ENCODE peak calls at places on chromosomes 1 and 21, in nine cellular contexts. C is brain microvascular endothelial cell, B is astrocyte of the spinal cord, T is NB4, E is lower lobe of right lung, L is cardiac muscle cell, R is tibial artery, D is IMR-90, W is left ventricle myocardium inferior. A is an unnamed sample.

GRCh38 chr1:201020040-201020591 is 3.4 kb downstream of the KIF21B start:
- DNase-seq in R (no peak), L (no peak), D (no peak), E (no peak), C (no peak), B (no peak), T (peak), W (no peak), A (no peak)

GRCh38 chr1:214604543-214604942 is 1.5 kb downstream of the CENPF start:
- DNase-seq in W (no peak), E (no peak), R (no peak), L (no peak), T (no peak), B (no peak), C (no peak), D (peak), A (peak)

GRCh38 chr1:206674745-206675175 is 9.9 kb upstream of the MAPKAPK2 start:
- DNase-seq in B (peak), L (peak), C (peak), D (peak), R (peak), W (no peak), T (no peak), E (peak), A (peak)

GRCh38 chr21:37032877-37033471 is 26.5 kb downstream of the RIPPLY3 start:
- DNase-seq in B (peak), C (peak), T (no peak), E (no peak), W (no peak), D (peak), L (peak), R (no peak), A (peak)

GRCh38 chr1:183185941-183186490 is at the start of gene LAMC2:
- DNase-seq in T (no peak), R (no peak), D (peak), C (peak), B (peak), L (no peak), E (peak), W (no peak), A (no peak)

GRCh38 chr1:163085041-163085903 is 16.1 kb downstream of the RGS4 start:
- DNase-seq in C (no peak), B (no peak), R (no peak), T (no peak), D (peak), L (no peak), E (no peak), W (no peak), A (peak)

GRCh38 chr1:111841746-111842145 is 86.0 kb downstream of the DDX20 start:
- DNase-seq in T (no peak), L (no peak), E (no peak), W (no peak), B (no peak), D (no peak), R (no peak), C (no peak), A (no peak)

GRCh38 chr21:27796106-27796505 is 829.2 kb upstream of the ADAMTS5 start:
- DNase-seq in T (no peak), C (no peak), W (no peak), D (peak), L (peak), R (no peak), B (peak), E (no peak), A (peak)

GRCh38 chr1:11062965-11063401 is 3.2 kb upstream of the SRM start:
- DNase-seq in L (peak), C (no peak), W (no peak), D (no peak), T (peak), R (no peak), B (peak), E (no peak), A (no peak)

GRCh38 chr1:108947871-108948525 is 15.3 kb downstream of the CLCC1 start:
- DNase-seq in E (no peak), T (no peak), C (no peak), B (peak), D (no peak), W (no peak), R (no peak), L (peak), A (peak)

GRCh38 chr1:60427194-60427593 is 353.6 kb upstream of the C1orf87 start:
- DNase-seq in D (no peak), R (no peak), T (no peak), E (no peak), L (peak), C (peak), B (no peak), W (no peak), A (no peak)

GRCh38 chr1:113192242-113192641 is 119.2 kb downstream of the LRIG2 start:
- DNase-seq in B (no peak), R (no peak), C (no peak), W (no peak), L (no peak), T (peak), D (no peak), E (no peak), A (no peak)

GRCh38 chr1:220906561-220907334 is 27.5 kb downstream of the HLX start:
- DNase-seq in E (no peak), D (peak), L (no peak), W (no peak), T (peak), C (no peak), R (no peak), B (no peak), A (peak)

GRCh38 chr1:59046730-59047157 is 250.2 kb upstream of the FGGY start:
- DNase-seq in W (no peak), T (no peak), C (no peak), L (no peak), D (peak), R (no peak), B (no peak), E (no peak), A (no peak)

GRCh38 chr1:200139661-200140250 is 112.2 kb downstream of the NR5A2 start:
- DNase-seq in D (peak), L (peak), C (peak), E (no peak), R (no peak), T (peak), W (no peak), B (peak), A (peak)

GRCh38 chr1:179369751-179370341 is 4.1 kb downstream of the AXDND1 start:
- DNase-seq in T (peak), R (no peak), B (peak), W (no peak), L (peak), C (peak), D (peak), E (no peak), A (peak)

GRCh38 chr21:43273708-43274021 is 104.9 kb downstream of the CRYAA start:
- DNase-seq in R (no peak), E (peak), W (no peak), B (no peak), T (no peak), D (no peak), L (no peak), C (no peak), A (no peak)

GRCh38 chr1:231550448-231550781 is 21.9 kb downstream of the TSNAX start:
- DNase-seq in C (no peak), T (peak), R (no peak), D (no peak), B (peak), W (no peak), L (peak), E (no peak), A (peak)

GRCh38 chr1:46394108-46394871 is at the start of gene FAAH:
- DNase-seq in E (peak), R (no peak), D (no peak), W (peak), T (no peak), C (no peak), B (peak), L (peak), A (no peak)

GRCh38 chr1:9143250-9143649 is 14.3 kb upstream of the GPR157 start:
- DNase-seq in L (peak), T (peak), W (no peak), R (peak), D (peak), E (peak), C (no peak), B (peak), A (peak)

GRCh38 chr1:119564548-119564947 is 57.5 kb downstream of the HSD3B1 start:
- DNase-seq in B (no peak), L (no peak), C (no peak), T (no peak), D (no peak), R (no peak), E (no peak), W (no peak), A (no peak)

GRCh38 chr1:31739281-31739853 is 24.8 kb downstream of the ADGRB2 start:
- DNase-seq in W (no peak), B (no peak), D (no peak), L (no peak), E (no peak), T (peak), R (no peak), C (no peak), A (no peak)

GRCh38 chr1:234212764-234213406 is 160.4 kb upstream of the COA6 start:
- DNase-seq in B (peak), D (peak), L (peak), W (no peak), R (no peak), E (no peak), C (no peak), T (peak), A (no peak)

GRCh38 chr1:192810253-192810880 is 1.5 kb downstream of the RGS2 start:
- DNase-seq in D (peak), C (no peak), W (peak), T (peak), E (no peak), R (peak), B (no peak), L (peak), A (no peak)

GRCh38 chr1:228647523-228648444 is 87.5 kb upstream of the RHOU start:
- DNase-seq in D (no peak), L (peak), E (peak), B (peak), T (peak), R (peak), C (peak), W (peak), A (peak)

GRCh38 chr1:51088474-51088873 is 13.6 kb upstream of the C1orf185 start:
- DNase-seq in T (peak), W (no peak), B (no peak), R (no peak), L (peak), D (no peak), C (peak), E (no peak), A (no peak)

GRCh38 chr1:18994381-18994780 is 37.9 kb upstream of the IFFO2 start:
- DNase-seq in C (no peak), B (no peak), E (no peak), D (no peak), W (no peak), R (no peak), L (no peak), T (no peak), A (no peak)

GRCh38 chr1:44030606-44031050 is 634 bp downstream of the SLC6A9 start:
- DNase-seq in R (no peak), L (peak), T (peak), E (no peak), B (peak), D (peak), C (peak), W (peak), A (no peak)

GRCh38 chr1:66576645-66577044 is 42.7 kb downstream of the SGIP1 start:
- DNase-seq in T (no peak), R (no peak), E (no peak), L (peak), B (no peak), C (peak), W (no peak), D (peak), A (peak)

GRCh38 chr1:28508435-28508754 is 2.6 kb downstream of the RCC1 start:
- DNase-seq in L (peak), W (no peak), R (no peak), E (no peak), D (no peak), C (no peak), B (no peak), T (peak), A (no peak)

GRCh38 chr1:160416369-160416768 is 16.0 kb downstream of the VANGL2 start:
- DNase-seq in L (peak), R (no peak), D (peak), C (no peak), B (peak), T (peak), W (no peak), E (no peak), A (peak)

GRCh38 chr1:154961497-154962237 is at the start of gene PYGO2:
- DNase-seq in D (peak), L (peak), R (peak), W (peak), E (peak), B (peak), T (peak), C (peak), A (peak)
- TF ChIP-seq CTCF in D (peak), L (peak), R (peak), W (peak), E (peak), B (peak), T (peak), C (peak), A (no peak)

GRCh38 chr21:44972821-44973220 is 33.0 kb downstream of the SLX9 start:
- DNase-seq in E (no peak), W (no peak), T (peak), B (no peak), R (no peak), C (no peak), L (no peak), D (peak), A (peak)

GRCh38 chr21:44974676-44975075 is 34.8 kb downstream of the SLX9 start:
- DNase-seq in B (no peak), R (no peak), C (no peak), L (no peak), T (no peak), E (no peak), D (no peak), W (no peak), A (no peak)

GRCh38 chr21:44977616-44978340 is 37.9 kb downstream of the SLX9 start:
- DNase-seq in W (no peak), D (no peak), R (no peak), T (no peak), C (no peak), B (no peak), E (no peak), L (no peak), A (no peak)

GRCh38 chr21:44973598-44973997 is 33.8 kb downstream of the SLX9 start:
- DNase-seq in D (no peak), C (no peak), W (no peak), E (no peak), B (no peak), T (no peak), R (no peak), L (no peak), A (no peak)

GRCh38 chr21:44975720-44976555 is 36.1 kb downstream of the SLX9 start:
- DNase-seq in W (no peak), E (no peak), D (no peak), B (no peak), C (no peak), R (no peak), L (no peak), T (no peak), A (no peak)
- H3K4me3 ChIP-seq in W (no peak), E (no peak), D (no peak), B (no peak), C (no peak), R (no peak), L (no peak), T (no peak), A (no peak)

DNA sequence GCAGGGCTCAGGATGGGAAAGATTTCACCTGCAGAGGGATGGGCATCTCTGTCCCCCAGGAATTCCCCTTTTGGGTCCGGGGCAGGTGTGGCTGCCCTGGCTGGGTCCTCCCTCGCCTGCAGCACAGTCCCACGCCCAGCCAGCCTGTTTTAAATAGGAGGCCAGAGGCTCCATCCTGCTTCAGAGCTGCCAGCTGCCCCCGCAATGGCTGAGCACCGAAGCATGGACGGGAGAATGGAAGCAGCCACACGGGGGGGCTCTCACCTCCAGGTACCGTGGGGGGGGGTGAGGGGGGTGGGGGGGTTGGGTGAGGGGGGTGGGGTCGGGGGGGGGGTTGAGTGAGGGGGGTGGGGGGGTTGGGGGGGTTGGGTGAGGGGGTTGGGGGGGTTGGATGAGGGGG is 3.6 kb downstream of the SCNN1D start:
- DNase-seq in T (no peak), C (no peak), R (no peak), B (no peak), W (no peak), L (no peak), E (no peak), D (no peak), A (peak)
- TF ChIP-seq CTCF in T (no peak), C (peak), R (no peak), B (peak), W (no peak), L (no peak), E (no peak), D (peak), A (no peak)

GRCh38 chr1:181141431-181141910 is 53.0 kb downstream of the IER5 start:
- DNase-seq in L (peak), C (peak), W (no peak), B (peak), T (peak), E (peak), D (peak), R (no peak), A (peak)
- H3K4me3 ChIP-seq in L (no peak), C (no peak), W (no peak), B (no peak), T (no peak), E (no peak), D (no peak), R (no peak), A (no peak)

GRCh38 chr1:236677641-236678235 is 8.6 kb upstream of the ACTN2 start:
- DNase-seq in C (no peak), L (peak), T (peak), W (no peak), R (no peak), B (no peak), E (no peak), D (no peak), A (no peak)
- TF ChIP-seq CTCF in C (no peak), L (no peak), T (no peak), W (no peak), R (no peak), B (no peak), E (no peak), D (no peak), A (no peak)

DNA sequence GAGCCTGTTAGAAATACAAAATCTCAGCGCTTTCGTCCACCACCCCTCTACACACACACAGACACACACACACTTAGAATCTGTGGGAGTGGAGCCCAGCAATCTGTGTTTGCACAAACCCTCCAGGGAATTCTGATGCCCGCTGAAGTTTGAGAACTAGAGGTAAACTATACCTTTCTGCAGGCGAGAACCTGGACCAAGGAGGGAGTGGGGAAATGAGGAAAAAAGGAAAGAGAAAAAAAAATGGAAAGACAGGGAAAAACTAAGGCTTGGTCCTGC is 468 bp upstream of the NIBAN1 start:
- DNase-seq in L (no peak), W (no peak), R (no peak), D (no peak), B (no peak), T (no peak), C (no peak), E (no peak), A (no peak)
- H3K4me3 ChIP-seq in L (no peak), W (peak), R (peak), D (peak), B (no peak), T (peak), C (no peak), E (peak), A (peak)

GRCh38 chr21:29943885-29944284 is 4.1 kb upstream of the GRIK1 start:
- DNase-seq in R (no peak), C (no peak), D (no peak), L (no peak), W (no peak), B (no peak), E (no peak), T (no peak), A (no peak)
- TF ChIP-seq CTCF in R (no peak), C (peak), D (no peak), L (peak), W (peak), B (no peak), E (no peak), T (no peak), A (no peak)

GRCh38 chr1:90783181-90783580 is 66.1 kb upstream of the BARHL2 start:
- DNase-seq in W (no peak), L (no peak), C (no peak), E (no peak), B (no peak), R (no peak), D (no peak), T (no peak), A (no peak)

GRCh38 chr1:90779573-90779972 is 62.5 kb upstream of the BARHL2 start:
- DNase-seq in C (no peak), D (no peak), B (no peak), W (no peak), E (no peak), L (no peak), T (no peak), R (no peak), A (no peak)

GRCh38 chr1:90782046-90782445 is 64.9 kb upstream of the BARHL2 start:
- DNase-seq in W (no peak), R (no peak), D (no peak), E (no peak), L (no peak), T (no peak), B (no peak), C (no peak), A (no peak)

GRCh38 chr1:90781429-90782020 is 64.4 kb upstream of the BARHL2 start:
- DNase-seq in E (no peak), W (no peak), R (no peak), D (no peak), B (no peak), T (no peak), C (no peak), L (no peak), A (no peak)

DNA sequence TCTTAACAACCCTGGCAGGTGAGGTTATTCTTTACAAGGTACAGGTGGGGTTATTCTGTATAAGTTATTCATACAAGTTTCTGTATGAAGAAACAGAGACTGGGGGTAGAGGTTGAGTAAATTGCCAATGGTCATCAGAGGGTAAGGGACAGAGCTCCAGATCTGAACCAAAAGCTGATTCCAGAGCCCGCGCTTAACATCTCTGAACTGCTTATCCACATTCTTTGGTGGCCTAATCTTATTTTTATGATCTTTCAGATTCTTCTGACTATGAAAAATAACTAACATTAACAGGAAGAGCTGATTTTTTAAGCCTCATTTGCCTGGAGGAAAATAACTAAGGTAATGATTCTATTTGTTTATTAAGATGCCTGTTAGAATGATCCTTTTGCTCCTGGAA is 63.9 kb upstream of the BARHL2 start:
- DNase-seq in D (no peak), L (no peak), C (no peak), R (no peak), T (no peak), W (no peak), E (no peak), B (no peak), A (no peak)
- H3K4me3 ChIP-seq in D (no peak), L (no peak), C (no peak), R (no peak), T (no peak), W (no peak), E (no peak), B (no peak), A (no peak)

A was measured in foreskin fibroblast.